ENCODE peak calls at places on chromosomes 5 and 9, in four cellular contexts. R, F, W and Q are unnamed samples.

GRCh38 chr9:133171161-133171955 is 7.6 kb upstream of the GBGT1 start:
- DNase-seq in R (no peak), F (no peak), W (no peak), Q (no peak)

GRCh38 chr5:51983161-51983560 is 599.9 kb downstream of the ISL1 start:
- DNase-seq in R (no peak), F (no peak), W (no peak), Q (no peak)

GRCh38 chr5:109028608-109029299 is 281.1 kb downstream of the FER start:
- DNase-seq in W (no peak), F (peak; percentile 1), R (no peak), Q (no peak)

GRCh38 chr5:90479611-90480385 is 5.1 kb downstream of the POLR3G start:
- DNase-seq in R (no peak), F (no peak), W (no peak), Q (no peak)

GRCh38 chr5:88815048-88815789 is 67.8 kb downstream of the MEF2C start:
- DNase-seq in R (no peak), W (no peak), F (no peak), Q (no peak)

GRCh38 chr5:174235993-174236528 is 190.6 kb downstream of the NSG2 start:
- DNase-seq in W (no peak), R (no peak), F (no peak), Q (no peak)

GRCh38 chr5:171797563-171797962 is 11.9 kb downstream of the SMIM23 start:
- DNase-seq in F (no peak), W (no peak), R (no peak), Q (no peak)

GRCh38 chr9:111222757-111223156 is 107.3 kb downstream of the OR2K2 start:
- DNase-seq in R (no peak), F (no peak), W (no peak), Q (no peak)

GRCh38 chr5:96253140-96253539 is 179.9 kb downstream of the PCSK1 start:
- DNase-seq in R (no peak), F (no peak), W (no peak), Q (no peak)

GRCh38 chr9:114467910-114468309 is 37.4 kb downstream of the WHRN start:
- DNase-seq in W (no peak), R (no peak), F (no peak), Q (no peak)

GRCh38 chr5:56476487-56476856 is 243.3 kb upstream of the ANKRD55 start:
- DNase-seq in W (no peak), R (no peak), F (peak; percentile 84), Q (no peak)

GRCh38 chr5:102711525-102712240 is 43.4 kb upstream of the PAM start:
- DNase-seq in W (no peak), R (no peak), F (no peak), Q (no peak)

GRCh38 chr9:106110483-106110882 is 416.1 kb downstream of the TMEM38B start:
- DNase-seq in W (no peak), F (no peak), R (no peak), Q (no peak)

GRCh38 chr9:104961238-104961637 is 33.3 kb upstream of the ABCA1 start:
- DNase-seq in R (peak; percentile 38), W (peak; percentile 2), F (peak; percentile 72), Q (peak; percentile 92)

GRCh38 chr9:135907006-135907434 is 326 bp downstream of the CAMSAP1 start:
- DNase-seq in F (no peak), R (no peak), W (no peak), Q (peak; percentile 28)

GRCh38 chr5:67537439-67538342 is 341.1 kb upstream of the CD180 start:
- DNase-seq in F (no peak), R (no peak), W (no peak), Q (no peak)

GRCh38 chr5:93193756-93194155 is 387.3 kb downstream of the NR2F1-AS1 start:
- DNase-seq in F (no peak), R (no peak), W (no peak), Q (no peak)

GRCh38 chr5:159851053-159851452 is 65.2 kb upstream of the ADRA1B start:
- DNase-seq in F (no peak), R (no peak), W (no peak), Q (no peak)

GRCh38 chr9:16619897-16620296 is 250.6 kb downstream of the BNC2 start:
- DNase-seq in F (no peak), W (no peak), R (no peak), Q (no peak)

GRCh38 chr9:103152473-103152872 is 157.3 kb downstream of the CYLC2 start:
- DNase-seq in R (no peak), F (no peak), W (no peak), Q (no peak)

GRCh38 chr9:69204869-69205268 is 30.8 kb downstream of the TJP2 start:
- DNase-seq in W (no peak), R (no peak), F (peak; percentile 47), Q (no peak)

GRCh38 chr9:38284768-38285080 is 107.8 kb upstream of the ALDH1B1 start:
- DNase-seq in R (no peak), F (no peak), W (no peak), Q (no peak)

GRCh38 chr5:132050661-132051371 is 9.6 kb upstream of the IL3 start:
- DNase-seq in F (no peak), W (no peak), R (no peak), Q (no peak)

GRCh38 chr5:175698401-175699115 is 40.7 kb downstream of the HRH2 start:
- DNase-seq in W (no peak), F (no peak), R (no peak), Q (no peak)

GRCh38 chr9:15104826-15105420 is 194.7 kb upstream of the FREM1 start:
- DNase-seq in R (no peak), W (no peak), F (peak; percentile 47), Q (peak; percentile 46)

GRCh38 chr5:141691286-141691866 is 9.3 kb upstream of the ARAP3 start:
- DNase-seq in W (no peak), F (no peak), R (no peak), Q (no peak)

GRCh38 chr9:113155911-113156559 is 5.2 kb downstream of the SLC31A2 start:
- DNase-seq in F (no peak), W (no peak), R (no peak), Q (no peak)

GRCh38 chr5:83322273-83322924 is 149.1 kb upstream of the VCAN start:
- DNase-seq in F (no peak), R (no peak), W (no peak), Q (no peak)

GRCh38 chr5:169301386-169301930 is 519 bp upstream of the SLIT3 start:
- DNase-seq in W (no peak), F (no peak), R (no peak), Q (no peak)

GRCh38 chr5:160030631-160031377 is 21.9 kb downstream of the TTC1 start:
- DNase-seq in F (no peak), W (no peak), R (no peak), Q (no peak)

GRCh38 chr5:120297621-120298020 is 166.5 kb upstream of the PRR16 start:
- DNase-seq in W (no peak), R (no peak), F (no peak), Q (no peak)

GRCh38 chr9:79104216-79104615 is 467.5 kb upstream of the TLE4 start:
- DNase-seq in R (no peak), F (no peak), W (no peak), Q (no peak)
- TF ChIP-seq SUZ12 in R (no peak), F (no peak), W (no peak), Q (no peak)

GRCh38 chr9:87963770-87964169 is 10.6 kb downstream of the CDK20 start:
- DNase-seq in R (no peak), W (no peak), F (no peak), Q (no peak)
- TF ChIP-seq YY1 in R (no peak), W (no peak), F (no peak), Q (no peak)

DNA sequence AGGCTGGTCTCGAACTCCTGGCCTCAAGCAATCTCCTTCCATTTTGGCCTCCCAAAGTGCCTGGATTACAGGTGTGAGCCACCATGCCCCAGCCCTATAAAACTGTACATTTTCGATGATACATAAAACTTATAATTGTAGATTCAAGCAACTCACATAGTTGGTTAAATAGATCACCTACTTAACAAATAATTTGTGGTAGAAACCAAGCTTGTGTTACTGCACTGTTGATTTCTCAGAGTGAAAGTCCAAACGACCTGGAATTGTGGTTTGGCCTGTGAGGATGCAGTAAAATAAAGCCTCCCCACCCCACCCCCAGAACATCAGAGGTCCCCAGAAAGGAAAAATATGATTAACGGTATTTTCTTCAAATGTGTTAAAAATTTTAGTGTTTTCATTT is 92.7 kb downstream of the TRIO start:
- DNase-seq in R (no peak), F (no peak), W (no peak), Q (no peak)
- H3K4me1 ChIP-seq in R (peaks cover 33% of the 10 kb centered on the region), F (peaks cover 27% of the 10 kb centered on the region), W (peaks cover 17% of the 10 kb centered on the region), Q (no peaks in the 10 kb centered on the region)

DNA sequence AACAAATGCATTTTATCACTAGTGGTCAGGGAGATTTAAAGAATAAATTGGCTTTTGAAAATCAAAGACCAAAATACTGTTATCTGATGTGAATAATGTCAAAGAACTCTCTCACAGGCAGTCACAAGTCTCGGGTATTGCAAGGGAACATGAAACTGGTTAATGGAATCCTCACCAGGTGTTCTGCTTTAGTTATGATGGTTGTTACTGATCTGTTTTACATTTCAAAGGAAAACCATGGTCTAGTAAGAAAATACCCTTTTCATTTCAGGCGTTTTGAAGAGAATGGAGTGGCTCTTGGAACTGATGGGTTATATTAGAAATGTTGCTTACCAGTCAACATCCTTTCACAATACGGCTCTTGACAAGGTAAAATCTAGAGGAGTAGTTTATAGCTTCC is 43.4 kb downstream of the HACD4 start:
- DNase-seq in R (no peak), F (no peak), W (no peak), Q (no peak)
- TF ChIP-seq SUZ12 in R (no peak), F (no peak), W (no peak), Q (no peak)

GRCh38 chr5:98004463-98004862 is 769.0 kb upstream of the RGMB start:
- DNase-seq in R (no peak), W (no peak), F (no peak), Q (no peak)

DNA sequence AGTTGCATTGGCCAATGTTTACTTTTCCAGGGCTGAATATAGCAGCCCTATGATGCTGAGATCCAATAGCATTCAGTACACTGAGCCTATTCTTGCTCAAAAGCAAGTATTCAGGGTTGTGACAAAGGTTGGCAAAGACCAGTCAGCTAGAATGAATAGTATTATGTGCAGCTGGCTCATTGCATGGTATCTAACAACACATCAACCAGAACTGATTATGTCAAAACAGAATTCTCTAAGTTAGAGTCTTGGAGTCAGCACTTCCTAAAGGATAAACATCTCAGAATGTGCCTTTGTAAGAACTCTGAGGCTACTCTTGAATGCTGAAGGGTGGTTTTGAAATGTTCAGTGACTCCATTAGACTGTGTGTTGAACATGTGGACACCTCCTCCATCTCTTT is 774.5 kb upstream of the RGMB start:
- DNase-seq in F (no peak), W (no peak), R (no peak), Q (no peak)
- TF ChIP-seq YY1 in F (no peak), W (no peak), R (no peak), Q (no peak)

GRCh38 chr5:133993563-133993962 is 11.2 kb downstream of the VDAC1 start:
- DNase-seq in W (no peak), F (no peak), R (no peak), Q (no peak)

GRCh38 chr5:133992429-133993151 is 12.2 kb downstream of the VDAC1 start:
- DNase-seq in R (no peak), W (no peak), F (no peak), Q (no peak)

GRCh38 chr5:133991171-133991910 is 13.4 kb downstream of the VDAC1 start:
- DNase-seq in R (no peak), F (no peak), W (no peak), Q (no peak)

GRCh38 chr5:133994297-133994989 is 10.3 kb downstream of the VDAC1 start:
- DNase-seq in R (no peak), W (no peak), F (no peak), Q (no peak)

GRCh38 chr5:133993152-133993548 is 11.6 kb downstream of the VDAC1 start:
- DNase-seq in F (no peak), W (no peak), R (no peak), Q (no peak)
- H3K4me1 ChIP-seq in F (peaks cover 56% of the 10 kb centered on the region), W (peaks cover 16% of the 10 kb centered on the region), R (peaks cover 14% of the 10 kb centered on the region), Q (peaks cover 8% of the 10 kb centered on the region)